ENCODE peak calls at places on chromosomes 7 and 10, in ten cellular contexts. U is body of pancreas, N is T-helper 17 cell, J is tibial nerve, Z is NB4, F is astrocyte of the hippocampus, B is fibroblast of pulmonary artery, L is MV-4-11, V is activated T-helper 1 cell treated with Interleukin-2 at 50 U/mL for 16 hours, E is iPS-NIHi11. A is an unnamed sample.

GRCh38 chr10:101708870-101709269 is 13.9 kb upstream of the FBXW4 start:
- DNase-seq in U (no peak), N (no peak), J (no peak), Z (peak; percentile 23), F (no peak), B (no peak), L (peak; percentile 6), V (no peak), E (no peak), A (no peak)

GRCh38 chr10:42802889-42803288 is 20.3 kb downstream of the BMS1 start:
- DNase-seq in U (no peak), N (no peak), J (no peak), Z (no peak), F (no peak), B (no peak), L (no peak), V (no peak), E (no peak), A (no peak)

GRCh38 chr7:70647801-70648491 is 484.0 kb upstream of the GALNT17 start:
- DNase-seq in U (peak; percentile 37), N (peak; percentile 53), J (no peak), Z (peak; percentile 52), F (peak; percentile 69), B (no peak), L (no peak), V (peak; percentile 64), E (no peak), A (no peak)

GRCh38 chr10:9301148-9301547 is 1246.7 kb downstream of the GATA3 start:
- DNase-seq in U (no peak), N (no peak), J (no peak), Z (no peak), F (peak; percentile 14), B (peak; percentile 8), L (no peak), V (no peak), E (no peak), A (no peak)

GRCh38 chr7:110095372-110096052 is 995.4 kb upstream of the LRRN3 start:
- DNase-seq in U (no peak), N (no peak), J (no peak), Z (no peak), F (no peak), B (no peak), L (no peak), V (no peak), E (no peak), A (no peak)

GRCh38 chr7:103718482-103719415 is 270.7 kb downstream of the RELN start:
- DNase-seq in U (no peak), N (no peak), J (no peak), Z (no peak), F (no peak), B (peak; percentile 23), L (no peak), V (no peak), E (no peak), A (no peak)

GRCh38 chr7:47326220-47326619 is 255.7 kb downstream of the TNS3 start:
- DNase-seq in U (no peak), N (no peak), J (no peak), Z (no peak), F (peak; percentile 83), B (peak; percentile 86), L (no peak), V (no peak), E (no peak), A (peak; percentile 56)

GRCh38 chr7:143463556-143463955 is 14.1 kb upstream of the TAS2R41 start:
- DNase-seq in U (no peak), N (no peak), J (no peak), Z (peak; percentile 39), F (no peak), B (no peak), L (peak; percentile 81), V (no peak), E (no peak), A (no peak)

GRCh38 chr7:46386428-46387399 is 465.6 kb upstream of the IGFBP3 start:
- DNase-seq in U (no peak), N (no peak), J (no peak), Z (no peak), F (peak; percentile 13), B (peak; percentile 38), L (no peak), V (no peak), E (no peak), A (no peak)

GRCh38 chr7:1452205-1452604 is 7.1 kb downstream of the MICALL2 start:
- DNase-seq in U (no peak), N (no peak), J (no peak), Z (no peak), F (no peak), B (no peak), L (no peak), V (no peak), E (no peak), A (no peak)

GRCh38 chr10:69789164-69789576 is 12.5 kb upstream of the COL13A1 start:
- DNase-seq in U (no peak), N (no peak), J (no peak), Z (peak; percentile 32), F (no peak), B (no peak), L (no peak), V (no peak), E (peak; percentile 70), A (no peak)

GRCh38 chr10:119394657-119395286 is 147.7 kb downstream of the RGS10 start:
- DNase-seq in U (no peak), N (no peak), J (no peak), Z (peak; percentile 40), F (no peak), B (no peak), L (no peak), V (no peak), E (no peak), A (no peak)

GRCh38 chr10:114876602-114877300 is 55.2 kb downstream of the FHIP2A start:
- DNase-seq in U (peak; percentile 66), N (no peak), J (peak; percentile 46), Z (peak; percentile 86), F (peak; percentile 80), B (peak; percentile 90), L (peak; percentile 49), V (no peak), E (peak; percentile 85), A (peak; percentile 87)

GRCh38 chr7:80294321-80294720 is 159.7 kb downstream of the GNAI1 start:
- DNase-seq in U (no peak), N (no peak), J (no peak), Z (no peak), F (no peak), B (peak; percentile 36), L (no peak), V (no peak), E (no peak), A (no peak)

GRCh38 chr7:137986252-137987010 is 15.5 kb downstream of the CREB3L2 start:
- DNase-seq in U (no peak), N (no peak), J (peak; percentile 66), Z (no peak), F (no peak), B (peak; percentile 92), L (peak; percentile 25), V (no peak), E (no peak), A (no peak)

GRCh38 chr10:46547881-46548780 is 8.3 kb downstream of the GPRIN2 start:
- DNase-seq in U (peak; percentile 1), N (no peak), J (no peak), Z (no peak), F (peak; percentile 57), B (no peak), L (no peak), V (no peak), E (no peak), A (peak; percentile 84)

GRCh38 chr7:148110097-148110868 is 480.3 kb upstream of the C7orf33 start:
- DNase-seq in U (peak; percentile 22), N (no peak), J (no peak), Z (peak; percentile 12), F (no peak), B (no peak), L (no peak), V (no peak), E (no peak), A (peak; percentile 54)

GRCh38 chr7:67267914-67268313 is 271.3 kb downstream of the TYW1 start:
- DNase-seq in U (no peak), N (no peak), J (no peak), Z (no peak), F (peak; percentile 23), B (no peak), L (no peak), V (no peak), E (peak; percentile 40), A (no peak)

GRCh38 chr7:105399043-105399725 is 10.5 kb upstream of the SRPK2 start:
- DNase-seq in U (no peak), N (no peak), J (no peak), Z (peak; percentile 33), F (peak; percentile 42), B (peak; percentile 61), L (peak; percentile 9), V (no peak), E (no peak), A (peak; percentile 39)

GRCh38 chr10:104640339-104641149 is 546 bp upstream of the SORCS3 start:
- DNase-seq in U (no peak), N (no peak), J (no peak), Z (no peak), F (peak; percentile 42), B (no peak), L (no peak), V (no peak), E (no peak), A (no peak)

GRCh38 chr7:25308898-25309521 is 80.7 kb upstream of the NPVF start:
- DNase-seq in U (no peak), N (no peak), J (no peak), Z (no peak), F (peak; percentile 24), B (no peak), L (no peak), V (no peak), E (no peak), A (no peak)

GRCh38 chr10:88661018-88661417 is 3.2 kb upstream of the LIPF start:
- DNase-seq in U (no peak), N (no peak), J (no peak), Z (no peak), F (no peak), B (no peak), L (no peak), V (no peak), E (no peak), A (peak; percentile 68)

GRCh38 chr7:77753173-77753572 is 45.1 kb downstream of the TMEM60 start:
- DNase-seq in U (no peak), N (no peak), J (no peak), Z (no peak), F (no peak), B (no peak), L (no peak), V (no peak), E (no peak), A (peak; percentile 66)

GRCh38 chr10:123559066-123559822 is 106.9 kb upstream of the GPR26 start:
- DNase-seq in U (peak; percentile 64), N (peak; percentile 53), J (peak; percentile 72), Z (peak; percentile 76), F (peak; percentile 78), B (peak; percentile 66), L (peak; percentile 45), V (peak; percentile 48), E (peak; percentile 97), A (peak; percentile 66)

GRCh38 chr7:134892002-134892693 is 94.2 kb upstream of the AGBL3 start:
- DNase-seq in U (no peak), N (no peak), J (peak; percentile 36), Z (no peak), F (no peak), B (peak; percentile 49), L (no peak), V (no peak), E (no peak), A (no peak)

GRCh38 chr7:15750741-15751140 is 64.3 kb upstream of the MEOX2 start:
- DNase-seq in U (no peak), N (no peak), J (no peak), Z (no peak), F (no peak), B (no peak), L (no peak), V (no peak), E (no peak), A (no peak)

GRCh38 chr10:59346321-59346720 is 16.0 kb downstream of the FAM13C start:
- DNase-seq in U (no peak), N (no peak), J (no peak), Z (no peak), F (no peak), B (peak; percentile 8), L (no peak), V (no peak), E (no peak), A (no peak)

GRCh38 chr10:44853148-44853734 is 57.9 kb upstream of the TMEM72 start:
- DNase-seq in U (peak; percentile 61), N (no peak), J (no peak), Z (peak; percentile 45), F (peak; percentile 41), B (peak; percentile 74), L (peak; percentile 47), V (no peak), E (no peak), A (peak; percentile 78)

A was measured in DMS53.